ENCODE peak calls at places on chromosomes 3 and 15, in nine cellular contexts. F is HCT116, S is AG04450, C is fibroblast of pulmonary artery, Y is ELR, O is NCI-H2227 treated with DMSO at 0.1 percent for 48 hours, A is SK-MEL-5, G is adipocyte, K is amniotic stem cell. V is an unnamed sample.

GRCh38 chr3:72487078-72487765 is 361.0 kb downstream of the SHQ1 start:
- DNase-seq in F (peak), S (peak), C (peak), Y (peak), O (no peak), A (peak), G (peak), K (peak), V (peak)

GRCh38 chr3:195438371-195438770 is 4.4 kb downstream of the ACAP2 start:
- DNase-seq in F (peak), S (no peak), C (no peak), Y (no peak), O (no peak), A (no peak), G (no peak), K (no peak), V (no peak)

GRCh38 chr15:65819563-65819960 is 27.5 kb upstream of the DENND4A start:
- DNase-seq in F (no peak), S (no peak), C (no peak), Y (peak), O (no peak), A (no peak), G (no peak), K (no peak), V (peak)

GRCh38 chr3:171354706-171355582 is 105.3 kb downstream of the TNIK start:
- DNase-seq in F (peak), S (no peak), C (no peak), Y (peak), O (no peak), A (no peak), G (no peak), K (no peak), V (no peak)

GRCh38 chr3:45841380-45841700 is 579 bp downstream of the LZTFL1 start:
- DNase-seq in F (no peak), S (no peak), C (peak), Y (peak), O (no peak), A (no peak), G (peak), K (no peak), V (peak)

GRCh38 chr3:52527732-52528595 is 5.7 kb downstream of the NT5DC2 start:
- DNase-seq in F (no peak), S (no peak), C (no peak), Y (no peak), O (no peak), A (no peak), G (no peak), K (no peak), V (no peak)

GRCh38 chr15:74642724-74643367 is 27.2 kb downstream of the CLK3 start:
- DNase-seq in F (no peak), S (no peak), C (peak), Y (no peak), O (peak), A (no peak), G (peak), K (no peak), V (peak)

GRCh38 chr3:51538115-51538458 is 432 bp upstream of the RAD54L2 start:
- DNase-seq in F (no peak), S (no peak), C (peak), Y (peak), O (no peak), A (no peak), G (no peak), K (no peak), V (no peak)

GRCh38 chr15:66838671-66839239 is 136.7 kb downstream of the SMAD6 start:
- DNase-seq in F (peak), S (no peak), C (peak), Y (peak), O (no peak), A (peak), G (peak), K (peak), V (peak)

GRCh38 chr3:9179826-9180763 is 69.4 kb downstream of the SRGAP3 start:
- DNase-seq in F (no peak), S (no peak), C (no peak), Y (no peak), O (no peak), A (no peak), G (no peak), K (no peak), V (no peak)

GRCh38 chr15:59668571-59668970 is 11.3 kb upstream of the GTF2A2 start:
- DNase-seq in F (no peak), S (no peak), C (no peak), Y (no peak), O (no peak), A (no peak), G (no peak), K (no peak), V (no peak)

GRCh38 chr3:137047240-137047639 is 89.5 kb downstream of the IL20RB start:
- DNase-seq in F (no peak), S (no peak), C (no peak), Y (no peak), O (no peak), A (no peak), G (no peak), K (no peak), V (no peak)

GRCh38 chr15:68555348-68556037 is 23.3 kb upstream of the CORO2B start:
- DNase-seq in F (no peak), S (no peak), C (no peak), Y (no peak), O (no peak), A (no peak), G (no peak), K (no peak), V (no peak)

GRCh38 chr3:188686319-188686718 is 485.5 kb upstream of the TPRG1 start:
- DNase-seq in F (no peak), S (no peak), C (no peak), Y (no peak), O (no peak), A (no peak), G (no peak), K (no peak), V (no peak)

GRCh38 chr3:178754852-178755510 is 218.7 kb downstream of the KCNMB2 start:
- DNase-seq in F (no peak), S (no peak), C (no peak), Y (no peak), O (no peak), A (no peak), G (no peak), K (no peak), V (no peak)

GRCh38 chr3:42705039-42705767 is 2.6 kb upstream of the HHATL start:
- DNase-seq in F (no peak), S (no peak), C (no peak), Y (no peak), O (no peak), A (no peak), G (no peak), K (no peak), V (no peak)

GRCh38 chr3:28859897-28860296 is 421.0 kb upstream of the RBMS3 start:
- DNase-seq in F (no peak), S (no peak), C (peak), Y (no peak), O (no peak), A (no peak), G (peak), K (no peak), V (no peak)

GRCh38 chr3:153166206-153166605 is 4.2 kb downstream of the RAP2B start:
- DNase-seq in F (no peak), S (no peak), C (peak), Y (peak), O (no peak), A (peak), G (no peak), K (no peak), V (no peak)

GRCh38 chr3:194205675-194206133 is 69.8 kb downstream of the HES1 start:
- DNase-seq in F (peak), S (no peak), C (no peak), Y (no peak), O (peak), A (no peak), G (no peak), K (no peak), V (no peak)

GRCh38 chr3:16478516-16478915 is 35.0 kb downstream of the RFTN1 start:
- DNase-seq in F (no peak), S (peak), C (peak), Y (peak), O (no peak), A (no peak), G (peak), K (no peak), V (peak)

GRCh38 chr3:44264146-44264545 is 22.5 kb downstream of the TOPAZ1 start:
- DNase-seq in F (no peak), S (no peak), C (no peak), Y (no peak), O (no peak), A (no peak), G (no peak), K (no peak), V (no peak)

GRCh38 chr3:158749977-158750376 is 17.7 kb upstream of the RARRES1 start:
- DNase-seq in F (no peak), S (no peak), C (no peak), Y (no peak), O (no peak), A (no peak), G (no peak), K (no peak), V (no peak)

GRCh38 chr3:85161544-85161943 is 202.8 kb downstream of the CADM2 start:
- DNase-seq in F (no peak), S (no peak), C (no peak), Y (no peak), O (no peak), A (no peak), G (no peak), K (no peak), V (no peak)

GRCh38 chr15:51281368-51281967 is 56.9 kb downstream of the CYP19A1 start:
- DNase-seq in F (peak), S (no peak), C (peak), Y (peak), O (no peak), A (peak), G (peak), K (no peak), V (peak)

GRCh38 chr3:129688310-129688895 is 81.9 kb upstream of the PLXND1 start:
- DNase-seq in F (no peak), S (no peak), C (peak), Y (no peak), O (peak), A (peak), G (no peak), K (no peak), V (peak)

GRCh38 chr3:188899887-188900286 is 271.9 kb upstream of the TPRG1 start:
- DNase-seq in F (no peak), S (no peak), C (no peak), Y (no peak), O (no peak), A (no peak), G (no peak), K (no peak), V (peak)

GRCh38 chr3:115062009-115062408 is 85.1 kb downstream of the ZBTB20 start:
- DNase-seq in F (no peak), S (no peak), C (no peak), Y (no peak), O (no peak), A (peak), G (no peak), K (no peak), V (no peak)

GRCh38 chr15:39785139-39785538 is 2.5 kb upstream of the FSIP1 start:
- DNase-seq in F (no peak), S (no peak), C (no peak), Y (no peak), O (no peak), A (no peak), G (no peak), K (no peak), V (no peak)

GRCh38 chr15:42056934-42057743 is 36.3 kb upstream of the PLA2G4E start:
- DNase-seq in F (peak), S (no peak), C (peak), Y (peak), O (peak), A (peak), G (peak), K (no peak), V (peak)

GRCh38 chr3:177554900-177555759 is 357.8 kb upstream of the TBL1XR1 start:
- DNase-seq in F (no peak), S (no peak), C (peak), Y (peak), O (peak), A (no peak), G (peak), K (no peak), V (peak)

GRCh38 chr15:56194035-56194434 is 49.6 kb downstream of the RFX7 start:
- DNase-seq in F (no peak), S (no peak), C (no peak), Y (peak), O (no peak), A (no peak), G (peak), K (no peak), V (no peak)

V was measured in mesenchymal stem cell.